ENCODE peak calls at places on chromosomes 2 and 18, in eight cellular contexts. O, S, L, N, E, H, T and Z are unnamed samples.

GRCh38 chr2:209425082-209426071 is 1.5 kb downstream of the MAP2 start:
- DNase-seq in O (peak; percentile 67), S (no peak), L (peak; percentile 64), N (peak; percentile 64), E (no peak), H (no peak), T (peak; percentile 41), Z (no peak)

GRCh38 chr2:53739057-53739456 is 28.5 kb upstream of the CHAC2 start:
- DNase-seq in O (no peak), S (no peak), L (peak; percentile 33), N (no peak), E (no peak), H (no peak), T (no peak), Z (no peak)

GRCh38 chr2:169767243-169767888 is 31.3 kb upstream of the SSB start:
- DNase-seq in O (peak; percentile 62), S (no peak), L (peak; percentile 76), N (peak; percentile 78), E (no peak), H (no peak), T (peak; percentile 64), Z (no peak)

GRCh38 chr2:191061381-191061982 is 47.5 kb upstream of the STAT1 start:
- DNase-seq in O (no peak), S (no peak), L (no peak), N (no peak), E (no peak), H (no peak), T (no peak), Z (no peak)

GRCh38 chr2:238786379-238786778 is 61.5 kb upstream of the TWIST2 start:
- DNase-seq in O (no peak), S (no peak), L (no peak), N (no peak), E (no peak), H (no peak), T (no peak), Z (no peak)

GRCh38 chr2:5673861-5674240 is 18.3 kb upstream of the SOX11 start:
- DNase-seq in O (no peak), S (no peak), L (no peak), N (peak; percentile 29), E (no peak), H (no peak), T (peak; percentile 50), Z (no peak)

GRCh38 chr2:156399224-156399949 is 36.8 kb upstream of the GPD2 start:
- DNase-seq in O (no peak), S (no peak), L (peak; percentile 47), N (no peak), E (no peak), H (no peak), T (peak; percentile 62), Z (no peak)

GRCh38 chr2:184677171-184677570 is 78.8 kb downstream of the ZNF804A start:
- DNase-seq in O (peak; percentile 21), S (no peak), L (peak; percentile 3), N (no peak), E (no peak), H (no peak), T (no peak), Z (no peak)

GRCh38 chr2:167345559-167345958 is 457.3 kb downstream of the XIRP2 start:
- DNase-seq in O (no peak), S (no peak), L (no peak), N (no peak), E (no peak), H (no peak), T (no peak), Z (no peak)

GRCh38 chr2:33033524-33034150 is 86.9 kb downstream of the LTBP1 start:
- DNase-seq in O (peak; percentile 67), S (no peak), L (peak; percentile 75), N (no peak), E (no peak), H (peak; percentile 15), T (peak; percentile 66), Z (no peak)

GRCh38 chr2:5729426-5729825 is 37.2 kb downstream of the SOX11 start:
- DNase-seq in O (no peak), S (no peak), L (no peak), N (no peak), E (no peak), H (no peak), T (no peak), Z (no peak)

DNA sequence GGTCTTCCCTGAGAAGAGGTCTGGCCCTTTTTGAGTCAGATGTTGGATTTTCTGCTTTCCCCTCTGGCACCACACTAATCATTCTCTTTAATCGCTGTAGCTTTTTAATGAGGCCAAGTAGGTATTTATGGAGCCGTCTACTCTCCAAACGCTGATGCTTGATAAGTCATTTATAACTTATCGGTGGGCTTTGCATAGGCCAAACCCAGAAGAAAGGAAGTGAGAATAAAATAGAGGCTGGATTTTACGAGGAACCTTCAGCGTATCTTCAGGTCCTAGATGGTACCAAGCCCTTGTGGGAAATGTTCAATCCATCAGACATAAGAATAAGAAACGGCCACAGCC is 142.5 kb upstream of the CTAGE1 start:
- DNase-seq in O (peak; percentile 71), S (no peak), L (no peak), N (no peak), E (no peak), H (no peak), T (no peak), Z (no peak)
- H3K27me3 ChIP-seq in O (no peaks in the 10 kb centered on the region), S (no peaks in the 10 kb centered on the region), L (no peaks in the 10 kb centered on the region), N (no peaks in the 10 kb centered on the region), E (no peaks in the 10 kb centered on the region), H (no peaks in the 10 kb centered on the region), T (no peaks in the 10 kb centered on the region), Z (no peaks in the 10 kb centered on the region)

GRCh38 chr2:207469380-207469779 is 60.4 kb upstream of the CREB1 start:
- DNase-seq in O (no peak), S (no peak), L (no peak), N (no peak), E (no peak), H (no peak), T (no peak), Z (no peak)

GRCh38 chr2:207468504-207468903 is 61.3 kb upstream of the CREB1 start:
- DNase-seq in O (no peak), S (no peak), L (no peak), N (no peak), E (no peak), H (no peak), T (no peak), Z (no peak)

GRCh38 chr2:207465894-207466293 is 63.9 kb upstream of the CREB1 start:
- DNase-seq in O (no peak), S (no peak), L (no peak), N (no peak), E (no peak), H (no peak), T (no peak), Z (no peak)

GRCh38 chr2:207469953-207470699 is 59.6 kb upstream of the CREB1 start:
- DNase-seq in O (no peak), S (no peak), L (no peak), N (no peak), E (no peak), H (no peak), T (no peak), Z (no peak)

GRCh38 chr2:207467716-207468347 is 61.9 kb upstream of the CREB1 start:
- DNase-seq in O (no peak), S (no peak), L (peak; percentile 73), N (peak; percentile 84), E (no peak), H (peak; percentile 63), T (peak; percentile 91), Z (no peak)
- H3K27ac ChIP-seq in O (no peak overlapping the region), S (peak overlapping the region; percentile 22), L (no peak overlapping the region), N (peak overlapping the region; percentile 54), E (no peak overlapping the region), H (peak overlapping the region; percentile 65), T (peak overlapping the region; percentile 72), Z (no peak overlapping the region)

GRCh38 chr2:118047273-118047898 is 33.5 kb upstream of the CCDC93 start:
- DNase-seq in O (peak; percentile 47), S (no peak), L (peak; percentile 70), N (peak; percentile 48), E (no peak), H (no peak), T (peak; percentile 57), Z (no peak)
- H3K27me3 ChIP-seq in O (peaks cover 10% of the 10 kb centered on the region), S (no peaks in the 10 kb centered on the region), L (peaks cover 4% of the 10 kb centered on the region), N (peaks cover 20% of the 10 kb centered on the region), E (peaks cover 92% of the 10 kb centered on the region), H (no peaks in the 10 kb centered on the region), T (peaks cover 24% of the 10 kb centered on the region), Z (peaks cover 27% of the 10 kb centered on the region)

DNA sequence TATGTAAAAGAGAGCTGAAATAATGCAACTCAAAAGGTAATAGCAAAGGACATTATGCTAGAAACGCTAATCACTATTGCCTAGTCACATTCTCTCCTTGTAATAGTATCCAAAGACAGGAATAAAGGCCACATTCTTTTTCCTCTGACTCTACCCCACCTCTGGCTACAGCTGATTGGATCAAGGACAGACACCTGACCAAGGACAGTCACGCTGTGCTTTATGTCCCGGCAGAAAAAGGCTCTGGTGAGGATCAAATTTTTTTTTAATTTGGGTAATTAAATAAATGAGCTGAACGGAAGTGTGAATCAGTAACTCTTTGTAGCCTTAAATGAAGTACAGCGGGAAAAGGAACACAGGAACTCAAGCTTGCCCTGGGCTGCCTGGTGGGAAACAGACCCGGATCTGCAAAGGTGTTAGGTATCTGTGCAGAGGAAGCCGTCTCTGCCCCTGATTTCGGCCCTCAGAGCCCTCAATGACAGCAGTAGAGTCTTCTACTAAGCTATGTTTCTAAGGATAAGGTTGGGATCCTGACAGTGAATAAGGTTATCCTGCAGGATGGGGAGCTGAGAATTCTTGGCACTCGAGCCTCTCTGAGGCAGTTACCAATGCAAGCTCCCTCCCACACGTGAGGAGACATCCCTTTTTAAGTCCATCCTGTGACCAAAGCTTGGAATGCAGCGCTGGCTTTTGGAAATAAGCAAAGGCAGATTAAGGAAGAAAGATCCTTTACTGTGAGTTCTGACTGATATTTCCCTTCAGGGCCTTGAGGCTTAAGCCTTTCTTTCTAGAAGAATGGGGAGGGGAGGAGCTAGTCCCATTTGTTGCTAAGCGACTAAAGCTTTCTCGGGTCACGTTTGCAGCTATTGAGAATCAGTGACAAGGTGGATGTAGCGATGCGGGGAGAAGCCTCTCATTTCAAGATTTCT is 37.8 kb upstream of the IKZF2 start:
- DNase-seq in O (no peak), S (no peak), L (peak; percentile 62), N (no peak), E (no peak), H (no peak), T (peak; percentile 52), Z (no peak)
- H3K27ac ChIP-seq in O (no peak overlapping the region), S (no peak overlapping the region), L (peak overlapping the region; percentile 97), N (peak overlapping the region; percentile 11), E (no peak overlapping the region), H (peak overlapping the region; percentile 66), T (peak overlapping the region; percentile 65), Z (peak overlapping the region; percentile 11)

GRCh38 chr2:229160180-229160579 is 110.9 kb downstream of the PID1 start:
- DNase-seq in O (no peak), S (no peak), L (no peak), N (no peak), E (no peak), H (no peak), T (no peak), Z (no peak)
- H3K27me3 ChIP-seq in O (no peaks in the 10 kb centered on the region), S (no peaks in the 10 kb centered on the region), L (no peaks in the 10 kb centered on the region), N (no peaks in the 10 kb centered on the region), E (no peaks in the 10 kb centered on the region), H (no peaks in the 10 kb centered on the region), T (no peaks in the 10 kb centered on the region), Z (no peaks in the 10 kb centered on the region)

GRCh38 chr2:8643996-8644356 is 37.9 kb upstream of the ID2 start:
- DNase-seq in O (no peak), S (peak; percentile 16), L (no peak), N (peak; percentile 50), E (no peak), H (no peak), T (no peak), Z (no peak)
- H3K27ac ChIP-seq in O (no peak overlapping the region), S (no peak overlapping the region), L (no peak overlapping the region), N (no peak overlapping the region), E (no peak overlapping the region), H (no peak overlapping the region), T (no peak overlapping the region), Z (no peak overlapping the region)